ENCODE peak calls at places on chromosomes 4 and X, in ten cellular contexts. D is kidney epithelial cell, N is choroid plexus epithelial cell, M is epithelial cell of esophagus, T is astrocyte of the spinal cord, V is transverse colon, G is SK-N-SH, P is osteocyte, C is body of pancreas, X is GM23338. A is an unnamed sample.

GRCh38 chr4:180823116-180823515 is 1420.1 kb upstream of the TENM3 start:
- DNase-seq in C (no peak), N (no peak), V (no peak), T (peak; percentile 34), X (no peak), M (no peak), D (no peak), P (no peak), G (no peak), A (no peak)

GRCh38 chr4:142708231-142708630 is 137.9 kb downstream of the INPP4B start:
- DNase-seq in X (peak; percentile 63), D (no peak), M (no peak), G (no peak), V (no peak), N (no peak), P (no peak), C (no peak), T (no peak), A (no peak)

GRCh38 chrX:39777623-39778025 is 320.1 kb downstream of the BCOR start:
- DNase-seq in C (no peak), M (no peak), X (no peak), T (no peak), G (no peak), V (no peak), N (no peak), D (no peak), P (no peak), A (no peak)

GRCh38 chr4:102541708-102542107 is 40.5 kb downstream of the NFKB1 start:
- DNase-seq in T (no peak), C (no peak), X (peak; percentile 78), G (no peak), M (peak; percentile 46), D (no peak), P (no peak), V (peak; percentile 20), N (no peak), A (peak; percentile 53)

GRCh38 chr4:83561381-83561780 is 25.5 kb downstream of the GPAT3 start:
- DNase-seq in T (peak; percentile 43), M (peak; percentile 90), N (peak; percentile 36), V (peak; percentile 13), C (peak; percentile 71), D (peak; percentile 83), X (no peak), G (no peak), P (no peak), A (no peak)

GRCh38 chr4:164488114-164488513 is 265.8 kb upstream of the SMIM31 start:
- DNase-seq in M (peak; percentile 88), N (no peak), T (no peak), P (no peak), V (no peak), C (no peak), G (no peak), X (no peak), D (no peak), A (no peak)

GRCh38 chrX:155231163-155231562 is 14.9 kb downstream of the VBP1 start:
- DNase-seq in D (no peak), T (no peak), C (no peak), P (no peak), V (no peak), G (no peak), X (no peak), M (peak; percentile 5), N (no peak), A (no peak)

GRCh38 chrX:66050140-66050569 is 10.3 kb upstream of the VSIG4 start:
- DNase-seq in M (no peak), T (no peak), P (no peak), X (no peak), D (no peak), C (peak; percentile 48), V (peak; percentile 12), G (no peak), N (no peak), A (no peak)

GRCh38 chrX:103730746-103731508 is 20.2 kb downstream of the TMEM31 start:
- DNase-seq in N (peak; percentile 94), X (no peak), G (no peak), P (no peak), M (peak; percentile 88), T (peak; percentile 80), D (no peak), V (no peak), C (peak; percentile 2), A (no peak)

GRCh38 chr4:42460043-42460442 is 62.8 kb downstream of the SHISA3 start:
- DNase-seq in G (no peak), P (no peak), V (no peak), D (no peak), T (no peak), X (no peak), M (no peak), N (no peak), C (peak; percentile 70), A (no peak)

GRCh38 chr4:30837131-30837539 is 117.0 kb downstream of the PCDH7 start:
- DNase-seq in X (peak; percentile 57), C (no peak), G (no peak), V (no peak), P (no peak), D (peak; percentile 61), N (peak; percentile 19), T (no peak), M (peak; percentile 12), A (no peak)

GRCh38 chrX:39772057-39772832 is 325.5 kb downstream of the BCOR start:
- DNase-seq in M (peak; percentile 42), G (no peak), N (peak; percentile 62), V (no peak), P (no peak), X (peak; percentile 71), C (peak; percentile 73), D (no peak), T (peak; percentile 58), A (peak; percentile 34)

DNA sequence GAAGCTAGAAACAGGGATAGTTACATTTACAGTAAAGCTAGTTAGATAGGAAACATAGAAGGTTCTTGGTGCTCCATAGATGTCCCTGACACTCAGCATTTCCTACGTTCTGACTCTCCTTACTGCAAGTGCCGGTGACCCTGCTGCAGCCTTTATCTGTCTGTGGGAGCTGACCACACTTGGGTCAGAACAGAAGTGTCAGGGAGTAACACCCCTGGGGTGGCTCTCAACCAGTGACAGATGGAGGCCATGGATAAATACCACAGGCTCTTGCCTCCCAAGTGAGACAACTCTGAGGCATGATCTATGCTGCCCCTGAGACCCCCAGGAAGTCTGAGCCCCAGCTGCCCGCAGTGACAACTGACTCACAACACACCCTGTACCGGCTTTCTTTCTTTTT is 69.8 kb downstream of the ANXA3 start:
- DNase-seq in M (no peak), X (no peak), N (no peak), G (no peak), T (no peak), C (no peak), D (no peak), P (no peak), V (no peak), A (no peak)
- TF ChIP-seq CTCF in M (no peak), X (no peak), N (no peak), G (no peak), T (no peak), C (no peak), D (no peak), P (no peak), V (no peak), A (no peak)

DNA sequence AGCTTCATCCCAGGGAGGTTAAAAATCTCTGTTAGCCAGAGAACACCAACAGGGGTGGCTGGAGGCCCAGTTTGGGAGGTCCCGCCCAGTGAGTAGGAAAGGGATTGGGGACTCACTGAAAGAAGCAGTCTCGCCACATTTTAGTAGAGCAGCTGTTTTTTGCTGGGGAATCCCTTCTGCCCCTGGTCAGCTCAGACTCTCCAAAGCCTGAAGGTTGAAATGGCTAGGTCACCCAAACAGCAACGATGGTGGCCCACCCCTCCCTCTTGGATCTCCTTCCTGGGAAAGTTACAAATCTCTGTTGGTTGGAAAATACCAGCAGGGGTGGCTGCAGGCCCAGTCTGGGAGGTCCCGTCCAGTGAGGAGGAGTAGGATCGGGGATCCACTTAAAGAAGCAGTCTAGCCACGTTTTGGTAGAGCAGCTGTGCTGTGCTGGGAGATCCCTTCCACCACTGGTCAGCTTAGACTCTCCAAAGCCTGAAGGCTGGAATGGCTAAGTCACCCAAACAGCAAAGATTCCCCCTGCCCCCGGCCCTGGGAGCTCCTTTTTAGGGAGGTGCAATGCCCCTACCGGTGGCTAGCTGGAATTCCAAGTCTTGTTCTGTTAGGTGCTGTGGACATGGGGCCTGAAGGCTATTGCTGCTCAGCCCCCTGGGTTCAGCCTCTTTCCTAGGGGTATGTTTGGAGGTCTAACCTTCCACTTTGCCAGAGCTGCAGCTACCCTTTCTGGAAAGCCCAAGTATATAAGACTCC is 40.0 kb upstream of the TEX13A start:
- DNase-seq in G (peak; percentile 0), P (no peak), C (no peak), T (no peak), X (no peak), N (no peak), V (no peak), D (no peak), M (no peak), A (no peak)
- TF ChIP-seq CTCF in G (peak; percentile 21), P (no peak), C (no peak), T (no peak), X (no peak), N (no peak), V (no peak), D (no peak), M (no peak), A (no peak)

GRCh38 chr4:25032126-25032525 is 1.4 kb upstream of the LGI2 start:
- DNase-seq in T (peak; percentile 10), N (peak; percentile 18), C (no peak), X (no peak), V (no peak), P (no peak), M (no peak), D (no peak), G (peak; percentile 13), A (no peak)
- TF ChIP-seq CTCF in T (no peak), N (no peak), C (no peak), X (no peak), V (no peak), P (no peak), M (no peak), D (no peak), G (peak; percentile 19), A (no peak)

GRCh38 chrX:136198678-136199243 is 51.4 kb downstream of the FHL1 start:
- DNase-seq in X (no peak), C (no peak), V (no peak), N (no peak), G (no peak), P (no peak), D (no peak), M (no peak), T (no peak), A (no peak)

GRCh38 chrX:136199365-136199764 is 51.8 kb downstream of the MAP7D3 start:
- DNase-seq in G (no peak), T (no peak), P (no peak), N (no peak), X (peak; percentile 18), M (peak; percentile 76), V (no peak), D (no peak), C (no peak), A (no peak)

GRCh38 chrX:136201601-136202000 is 49.6 kb downstream of the MAP7D3 start:
- DNase-seq in X (no peak), D (no peak), T (no peak), G (no peak), P (no peak), M (no peak), V (no peak), N (no peak), C (no peak), A (no peak)

GRCh38 chrX:136202889-136203288 is 48.3 kb downstream of the MAP7D3 start:
- DNase-seq in P (no peak), T (no peak), M (no peak), D (no peak), C (no peak), N (peak; percentile 64), G (no peak), X (no peak), V (no peak), A (no peak)

GRCh38 chrX:136200466-136200865 is 50.7 kb downstream of the MAP7D3 start:
- DNase-seq in G (no peak), N (peak; percentile 83), X (peak; percentile 51), V (no peak), M (peak; percentile 30), D (no peak), P (no peak), C (no peak), T (peak; percentile 44), A (no peak)
- TF ChIP-seq CTCF in G (peak; percentile 54), N (peak; percentile 56), X (peak; percentile 52), V (peak; percentile 21), M (peak; percentile 23), D (peak; percentile 43), P (peak; percentile 47), C (no peak), T (peak; percentile 45), A (no peak)

A was measured in endothelial cell.